ENCODE peak calls at places on chromosome X, in eight cellular contexts. X, Q, I, F, S, V, K and B are unnamed samples.

GRCh38 chrX:69140837-69141236 is 24.4 kb downstream of the PJA1 start:
- DNase-seq in X (no peak), Q (no peak), I (no peak), F (no peak), S (no peak), V (no peak), K (no peak), B (no peak)

GRCh38 chrX:152897216-152898144 is at the start of gene ZNF185:
- DNase-seq in X (no peak), Q (no peak), I (peak), F (peak), S (peak), V (no peak), K (peak), B (no peak)

GRCh38 chrX:10636337-10636736 is 16.0 kb upstream of the MID1 start:
- DNase-seq in X (peak), Q (peak), I (peak), F (peak), S (peak), V (no peak), K (no peak), B (no peak)

GRCh38 chrX:15815779-15816452 is 25.6 kb downstream of the ZRSR2 start:
- DNase-seq in X (peak), Q (peak), I (no peak), F (peak), S (no peak), V (no peak), K (no peak), B (peak)

GRCh38 chrX:125810856-125811255 is 355.2 kb downstream of the DCAF12L2 start:
- DNase-seq in X (no peak), Q (no peak), I (no peak), F (no peak), S (no peak), V (no peak), K (peak), B (no peak)

GRCh38 chrX:130770615-130771014 is 132.4 kb downstream of the ENOX2 start:
- DNase-seq in X (peak), Q (peak), I (no peak), F (peak), S (no peak), V (no peak), K (peak), B (no peak)

GRCh38 chrX:48021026-48021900 is 14.5 kb downstream of the SPACA5 start:
- DNase-seq in X (peak), Q (no peak), I (peak), F (peak), S (peak), V (peak), K (peak), B (peak)

GRCh38 chrX:134244043-134244442 is 7.1 kb downstream of the CCDC160 start:
- DNase-seq in X (no peak), Q (no peak), I (no peak), F (peak), S (no peak), V (no peak), K (peak), B (no peak)

GRCh38 chrX:31497086-31497485 is 425.2 kb upstream of the FTHL17 start:
- DNase-seq in X (no peak), Q (no peak), I (no peak), F (peak), S (no peak), V (no peak), K (peak), B (no peak)

GRCh38 chrX:43108828-43109227 is 330.9 kb upstream of the PPP1R2C start:
- DNase-seq in X (no peak), Q (no peak), I (no peak), F (no peak), S (no peak), V (no peak), K (no peak), B (no peak)

GRCh38 chrX:109873576-109873975 is 129.3 kb upstream of the TMEM164 start:
- DNase-seq in X (no peak), Q (no peak), I (no peak), F (no peak), S (no peak), V (no peak), K (no peak), B (no peak)

GRCh38 chrX:805988-806387 is 175.4 kb downstream of the SHOX start:
- DNase-seq in X (no peak), Q (no peak), I (no peak), F (no peak), S (no peak), V (no peak), K (no peak), B (no peak)

GRCh38 chrX:25523574-25523973 is 507.8 kb upstream of the ARX start:
- DNase-seq in X (peak), Q (peak), I (no peak), F (peak), S (peak), V (no peak), K (no peak), B (peak)

GRCh38 chrX:110146521-110146920 is 143.6 kb downstream of the TMEM164 start:
- DNase-seq in X (peak), Q (peak), I (peak), F (peak), S (peak), V (no peak), K (no peak), B (peak)

GRCh38 chrX:37785569-37785968 is 5.7 kb downstream of the CYBB start:
- DNase-seq in X (peak), Q (no peak), I (no peak), F (peak), S (no peak), V (no peak), K (no peak), B (peak)

GRCh38 chrX:134572816-134573682 is 85.2 kb downstream of the PLAC1 start:
- DNase-seq in X (no peak), Q (peak), I (no peak), F (peak), S (no peak), V (no peak), K (peak), B (no peak)

GRCh38 chrX:153305941-153306464 is 15.6 kb downstream of the PNMA6F start:
- DNase-seq in X (no peak), Q (no peak), I (no peak), F (no peak), S (no peak), V (no peak), K (no peak), B (no peak)

GRCh38 chrX:154762529-154763296 is at the start of gene DKC1:
- DNase-seq in X (peak), Q (peak), I (peak), F (peak), S (peak), V (peak), K (peak), B (peak)
- TF ChIP-seq CTCF in X (no peak), Q (no peak), I (no peak), F (no peak), S (no peak), V (peak), K (no peak), B (no peak)

GRCh38 chrX:29477878-29478277 is 737.5 kb upstream of the MAGEB2 start:
- DNase-seq in X (no peak), Q (no peak), I (no peak), F (no peak), S (no peak), V (no peak), K (no peak), B (no peak)

DNA sequence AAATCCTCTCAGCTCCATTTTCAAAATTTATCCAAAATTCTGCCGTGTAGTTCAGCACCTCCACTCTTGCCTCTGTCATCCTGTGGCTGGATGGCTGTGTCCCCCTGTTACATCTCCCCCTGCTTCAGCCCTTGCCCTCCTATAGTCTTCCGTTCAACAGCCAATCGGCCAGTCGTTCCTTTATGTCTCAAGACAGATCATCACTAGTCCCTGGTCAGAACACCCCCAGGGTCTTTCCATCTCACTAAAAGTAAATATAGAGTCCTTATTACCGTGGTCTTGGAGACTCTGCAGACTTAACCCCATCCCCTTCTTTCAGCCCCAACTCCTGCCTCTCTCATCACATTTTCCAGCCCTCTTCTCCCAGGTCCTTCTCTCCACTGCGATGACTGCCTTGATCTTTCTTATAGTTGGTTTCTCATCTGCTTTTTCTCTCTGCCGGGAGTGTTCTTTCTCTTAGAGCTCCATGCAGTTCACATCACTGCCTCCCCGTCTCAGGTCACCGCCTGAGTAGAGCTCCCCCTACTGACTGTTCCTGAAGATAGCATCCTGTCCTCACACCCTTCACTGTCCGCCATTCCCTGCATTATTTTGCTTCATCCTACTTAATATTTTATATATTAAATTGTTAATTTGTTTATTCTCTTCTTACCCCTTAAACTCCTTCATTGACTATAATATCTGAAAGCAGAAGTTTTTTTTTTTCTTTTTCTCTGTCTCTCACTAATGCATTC is 736.9 kb upstream of the MAGEB2 start:
- DNase-seq in X (peak), Q (peak), I (no peak), F (peak), S (peak), V (no peak), K (peak), B (peak)
- H3K4me3 ChIP-seq in X (no peak), Q (no peak), I (no peak), F (no peak), S (no peak), V (no peak), K (no peak), B (peak)

DNA sequence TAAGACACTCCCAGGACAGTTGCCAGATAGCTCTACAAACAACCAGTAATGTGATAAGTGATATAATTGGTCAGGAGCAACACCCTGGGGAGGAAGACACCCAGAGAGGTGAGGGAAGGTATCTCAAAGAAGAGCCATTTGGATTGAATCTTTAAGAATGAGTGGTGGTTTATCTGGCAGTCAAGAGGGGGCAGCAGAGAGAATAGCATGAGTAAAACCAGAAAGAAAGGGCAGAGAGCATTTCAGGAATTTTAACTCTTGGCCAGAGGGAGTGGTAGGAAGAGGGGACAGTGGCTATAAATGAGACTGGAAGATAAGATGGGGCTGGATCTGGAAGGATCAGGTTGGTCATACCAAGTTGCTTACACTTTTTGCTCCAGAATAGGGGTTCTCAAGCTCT is 5.9 kb upstream of the SEPTIN6 start:
- DNase-seq in X (peak), Q (peak), I (no peak), F (peak), S (no peak), V (no peak), K (peak), B (peak)
- TF ChIP-seq CTCF in X (peak), Q (peak), I (peak), F (peak), S (peak), V (peak), K (peak), B (peak)

GRCh38 chrX:24081661-24082154 is 27.0 kb downstream of the EIF2S3 start:
- DNase-seq in X (peak), Q (peak), I (no peak), F (peak), S (peak), V (no peak), K (peak), B (peak)
- H3K4me3 ChIP-seq in X (no peak), Q (no peak), I (no peak), F (no peak), S (no peak), V (no peak), K (no peak), B (no peak)

GRCh38 chrX:105211051-105211575 is 9.4 kb downstream of the TEX13A start:
- DNase-seq in X (no peak), Q (no peak), I (no peak), F (no peak), S (no peak), V (no peak), K (no peak), B (no peak)

GRCh38 chrX:105209406-105209805 is 11.1 kb downstream of the TEX13A start:
- DNase-seq in X (no peak), Q (no peak), I (no peak), F (no peak), S (no peak), V (no peak), K (no peak), B (no peak)

GRCh38 chrX:105210258-105210657 is 10.2 kb downstream of the TEX13A start:
- DNase-seq in X (no peak), Q (no peak), I (no peak), F (no peak), S (no peak), V (no peak), K (no peak), B (no peak)
- TF ChIP-seq CTCF in X (no peak), Q (no peak), I (no peak), F (no peak), S (no peak), V (no peak), K (no peak), B (no peak)

DNA sequence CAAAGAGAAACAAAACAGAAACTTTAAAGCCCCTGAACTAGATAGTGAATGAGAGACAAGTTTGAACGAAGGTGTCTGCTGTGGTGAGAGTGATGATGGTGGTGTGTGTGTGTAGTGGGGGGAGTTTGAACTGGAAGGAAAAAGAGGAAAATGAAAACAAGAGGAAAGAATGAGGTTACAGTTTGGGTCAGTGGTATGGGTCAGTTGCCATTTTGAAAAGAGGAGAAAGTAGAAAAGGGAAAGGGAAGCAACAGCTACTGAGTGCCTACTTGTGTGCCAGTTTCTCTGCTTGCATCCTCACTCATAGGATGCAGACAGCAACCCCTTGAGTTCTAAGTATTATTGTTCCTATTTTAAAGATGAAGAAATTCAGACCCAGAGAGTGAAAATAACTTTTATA is 26.0 kb downstream of the NHSL2 start:
- DNase-seq in X (no peak), Q (no peak), I (no peak), F (no peak), S (no peak), V (no peak), K (no peak), B (no peak)
- H3K4me3 ChIP-seq in X (no peak), Q (no peak), I (no peak), F (no peak), S (no peak), V (no peak), K (no peak), B (no peak)

DNA sequence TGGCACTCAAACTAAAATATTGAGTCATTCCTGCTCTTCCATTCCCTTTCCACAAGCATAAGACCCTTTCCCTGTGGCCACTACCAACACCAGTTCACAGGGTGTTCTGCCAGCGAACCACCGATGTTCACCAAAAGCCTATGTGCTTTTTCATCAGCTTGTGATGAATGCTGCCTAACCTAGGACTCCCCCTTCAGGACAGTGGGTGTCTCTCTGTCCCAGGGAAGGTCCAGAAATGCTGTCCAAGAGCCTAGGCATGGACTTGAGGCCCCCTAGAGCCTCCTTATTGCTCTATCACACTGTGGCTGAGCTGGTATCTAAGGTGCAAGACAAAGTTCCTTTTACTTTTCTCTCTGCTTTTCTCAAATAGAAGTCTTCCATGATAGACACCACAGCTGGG is 1015.6 kb downstream of the PCDH19 start:
- DNase-seq in X (peak), Q (no peak), I (no peak), F (no peak), S (no peak), V (no peak), K (no peak), B (no peak)
- TF ChIP-seq CTCF in X (no peak), Q (no peak), I (no peak), F (no peak), S (no peak), V (no peak), K (no peak), B (no peak)

GRCh38 chrX:21757960-21758359 is at the start of gene SMPX:
- DNase-seq in X (no peak), Q (no peak), I (no peak), F (no peak), S (no peak), V (no peak), K (no peak), B (no peak)
- H3K4me3 ChIP-seq in X (no peak), Q (no peak), I (no peak), F (no peak), S (no peak), V (no peak), K (no peak), B (no peak)

GRCh38 chrX:108139303-108139702 is 47.7 kb downstream of the ATG4A start:
- DNase-seq in X (peak), Q (no peak), I (no peak), F (peak), S (no peak), V (no peak), K (no peak), B (peak)
- TF ChIP-seq CTCF in X (peak), Q (peak), I (no peak), F (peak), S (peak), V (peak), K (peak), B (peak)